ENCODE peak calls at places on chromosomes 7 and 10, in six cellular contexts. One of them, this sample, is unnamed.
A peak's percentile ranks its signal among the peaks of the same experiment; 100 is the strongest.

GRCh38 chr10:73920084-73920483 is 9.2 kb downstream of the PLAU start:
- DNase-seq in Panc1: no peak
- DNase-seq in DND-41: peak; percentile 28
- DNase-seq in lower lobe of right lung: no peak
- DNase-seq in Caco-2: no peak
- DNase-seq in gastrocnemius medialis: peak; percentile 58
- DNase-seq in this sample: no peak

GRCh38 chr10:59678884-59679301 is 30.8 kb downstream of the SLC16A9 start:
- DNase-seq in Panc1: no peak
- DNase-seq in DND-41: no peak
- DNase-seq in lower lobe of right lung: no peak
- DNase-seq in Caco-2: no peak
- DNase-seq in gastrocnemius medialis: no peak
- DNase-seq in this sample: no peak

GRCh38 chr10:77393821-77394501 is 243.6 kb downstream of the KCNMA1 start:
- DNase-seq in Panc1: no peak
- DNase-seq in DND-41: no peak
- DNase-seq in lower lobe of right lung: no peak
- DNase-seq in Caco-2: no peak
- DNase-seq in gastrocnemius medialis: no peak
- DNase-seq in this sample: no peak

GRCh38 chr10:51472154-51472553 is 227.2 kb downstream of the CSTF2T start:
- DNase-seq in Panc1: no peak
- DNase-seq in DND-41: no peak
- DNase-seq in lower lobe of right lung: no peak
- DNase-seq in Caco-2: no peak
- DNase-seq in gastrocnemius medialis: no peak
- DNase-seq in this sample: no peak

GRCh38 chr10:87590705-87591588 is 68.7 kb upstream of the PAPSS2 start:
- DNase-seq in Panc1: no peak
- DNase-seq in DND-41: no peak
- DNase-seq in lower lobe of right lung: no peak
- DNase-seq in Caco-2: no peak
- DNase-seq in gastrocnemius medialis: no peak
- DNase-seq in this sample: no peak

GRCh38 chr10:91298224-91298862 is 77.9 kb downstream of the PCGF5 start:
- DNase-seq in Panc1: peak; percentile 71
- DNase-seq in DND-41: peak; percentile 89
- DNase-seq in lower lobe of right lung: peak; percentile 76
- DNase-seq in Caco-2: peak; percentile 83
- DNase-seq in gastrocnemius medialis: peak; percentile 72
- DNase-seq in this sample: peak; percentile 19

GRCh38 chr7:139914306-139914747 is 85.3 kb downstream of the TBXAS1 start:
- DNase-seq in Panc1: no peak
- DNase-seq in DND-41: no peak
- DNase-seq in lower lobe of right lung: no peak
- DNase-seq in Caco-2: no peak
- DNase-seq in gastrocnemius medialis: no peak
- DNase-seq in this sample: no peak

GRCh38 chr7:154892459-154892858 is 110.5 kb downstream of the PAXIP1 start:
- DNase-seq in Panc1: no peak
- DNase-seq in DND-41: no peak
- DNase-seq in lower lobe of right lung: no peak
- DNase-seq in Caco-2: no peak
- DNase-seq in gastrocnemius medialis: no peak
- DNase-seq in this sample: no peak

GRCh38 chr7:25359471-25360059 is 131.3 kb upstream of the NPVF start:
- DNase-seq in Panc1: no peak
- DNase-seq in DND-41: no peak
- DNase-seq in lower lobe of right lung: no peak
- DNase-seq in Caco-2: no peak
- DNase-seq in gastrocnemius medialis: no peak
- DNase-seq in this sample: no peak

GRCh38 chr10:104260775-104261115 is 6.1 kb downstream of the GSTO1 start:
- DNase-seq in Panc1: no peak
- DNase-seq in DND-41: no peak
- DNase-seq in lower lobe of right lung: no peak
- DNase-seq in Caco-2: no peak
- DNase-seq in gastrocnemius medialis: no peak
- DNase-seq in this sample: no peak

GRCh38 chr10:29229258-29229705 is 59.6 kb upstream of the LYZL1 start:
- DNase-seq in Panc1: no peak
- DNase-seq in DND-41: no peak
- DNase-seq in lower lobe of right lung: no peak
- DNase-seq in Caco-2: no peak
- DNase-seq in gastrocnemius medialis: no peak
- DNase-seq in this sample: no peak

GRCh38 chr7:156604311-156604710 is 36.3 kb upstream of the RNF32 start:
- DNase-seq in Panc1: no peak
- DNase-seq in DND-41: no peak
- DNase-seq in lower lobe of right lung: no peak
- DNase-seq in Caco-2: no peak
- DNase-seq in gastrocnemius medialis: no peak
- DNase-seq in this sample: no peak

DNA sequence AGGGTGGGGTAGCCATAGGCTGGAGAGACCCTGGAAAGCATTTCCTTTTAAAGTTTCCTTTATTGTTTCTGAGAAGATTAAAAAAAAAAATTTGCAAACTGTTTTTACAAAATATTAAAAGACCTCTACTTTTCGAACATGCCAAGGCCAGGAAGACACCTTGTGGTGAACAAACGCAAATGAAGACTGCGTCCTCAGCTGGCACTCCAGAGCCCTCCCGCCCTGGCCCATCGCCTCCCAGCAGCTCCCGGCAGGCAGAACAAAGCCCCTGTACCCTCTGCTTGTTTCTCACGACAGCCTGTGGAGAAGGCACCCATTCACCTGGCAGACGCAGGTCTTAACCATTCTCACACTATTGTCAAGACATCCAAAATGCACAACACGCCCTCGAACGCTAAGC is 56.4 kb downstream of the ESYT2 start:
- DNase-seq in Panc1: no peak
- DNase-seq in DND-41: no peak
- DNase-seq in lower lobe of right lung: no peak
- DNase-seq in Caco-2: no peak
- DNase-seq in gastrocnemius medialis: no peak
- DNase-seq in this sample: no peak
- TF ChIP-seq CTCF in Panc1: no peak
- TF ChIP-seq CTCF in DND-41: peak; percentile 13
- TF ChIP-seq CTCF in lower lobe of right lung: no peak
- TF ChIP-seq CTCF in Caco-2: no peak
- TF ChIP-seq CTCF in gastrocnemius medialis: no peak
- TF ChIP-seq CTCF in this sample: no peak

DNA sequence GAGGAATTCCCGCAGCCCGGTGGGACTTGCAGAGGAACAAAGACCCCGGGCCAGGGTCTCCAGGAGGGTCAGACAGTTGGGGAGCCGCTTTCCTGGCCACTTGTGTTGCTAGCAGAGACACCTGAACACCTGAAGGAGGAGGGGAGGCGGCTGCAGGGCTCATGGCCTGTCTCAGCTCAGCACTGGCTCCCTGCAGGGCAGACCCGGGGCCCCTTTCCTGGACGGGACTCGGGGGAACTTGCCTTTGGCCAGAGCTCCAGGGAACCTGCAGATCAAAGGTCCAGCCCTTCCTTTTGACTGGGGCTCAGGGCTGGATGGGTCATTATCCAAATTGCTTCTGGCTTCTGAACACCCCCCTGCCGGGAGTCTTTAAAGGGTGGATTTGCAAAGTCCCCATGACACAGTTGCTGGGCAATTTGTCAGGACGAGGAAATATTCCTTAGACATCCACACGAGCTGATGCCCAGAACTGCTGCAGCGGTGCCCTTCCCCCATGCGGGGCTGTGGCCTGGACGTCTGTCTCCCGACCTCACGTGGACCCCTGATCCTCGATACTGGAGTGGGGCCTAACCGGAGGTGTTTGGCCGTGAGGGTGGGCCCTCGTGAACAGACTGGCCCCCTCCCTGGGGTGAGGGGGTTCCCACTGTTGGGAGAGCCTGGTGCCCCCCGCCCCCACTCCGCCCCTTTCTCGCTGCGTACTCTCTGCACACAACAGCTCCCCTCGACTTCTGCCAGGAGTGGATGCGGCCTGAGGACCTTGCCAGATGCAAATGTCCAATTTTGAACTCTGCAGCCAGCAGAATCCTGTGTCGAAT is 194.3 kb downstream of the ELFN1 start:
- DNase-seq in Panc1: no peak
- DNase-seq in DND-41: no peak
- DNase-seq in lower lobe of right lung: no peak
- DNase-seq in Caco-2: no peak
- DNase-seq in gastrocnemius medialis: no peak
- DNase-seq in this sample: no peak
- H3K4me3 ChIP-seq in Panc1: no peak overlapping the region
- H3K4me3 ChIP-seq in DND-41: no peak overlapping the region
- H3K4me3 ChIP-seq in lower lobe of right lung: no peak overlapping the region
- H3K4me3 ChIP-seq in Caco-2: no peak overlapping the region
- H3K4me3 ChIP-seq in gastrocnemius medialis: no peak overlapping the region
- H3K4me3 ChIP-seq in this sample: no peak overlapping the region

DNA sequence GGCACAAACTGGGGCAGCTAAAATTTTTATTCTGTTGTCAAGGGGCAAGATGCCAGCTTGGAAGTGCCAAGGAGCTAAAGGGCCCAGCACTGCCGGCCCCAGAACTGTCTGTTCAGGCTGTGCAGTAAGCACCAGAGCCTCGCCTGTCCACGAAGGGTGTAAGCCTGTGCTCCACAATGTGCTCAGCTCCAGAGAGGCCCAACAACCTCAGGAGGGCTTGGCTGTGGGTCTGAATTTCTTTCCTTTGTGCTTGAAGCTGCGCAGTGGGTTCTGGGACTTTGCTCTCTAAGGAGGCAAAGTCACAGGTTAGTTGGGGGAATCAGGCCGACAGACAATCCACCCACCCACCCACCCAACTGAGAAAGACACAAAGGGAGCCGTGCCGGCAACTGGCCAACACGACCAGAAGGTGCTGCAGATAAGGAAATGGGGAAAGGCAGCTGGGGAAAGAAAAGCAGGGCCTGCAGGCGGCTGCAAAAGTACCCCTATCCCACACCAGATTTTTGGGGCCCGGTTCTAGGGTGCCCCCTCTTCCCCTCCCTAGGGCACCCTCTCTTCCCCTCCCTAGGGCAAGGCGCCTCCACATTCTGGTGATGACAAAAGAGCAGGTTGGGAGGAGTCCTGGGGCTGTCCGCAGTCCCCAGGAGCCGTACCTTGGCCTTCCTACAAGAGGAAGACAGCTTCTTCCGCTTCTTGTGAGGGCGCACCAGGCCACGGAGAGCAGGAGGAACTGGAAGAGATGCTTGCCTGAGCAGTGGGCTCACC is 7.7 kb downstream of the DDX56 start:
- DNase-seq in Panc1: no peak
- DNase-seq in DND-41: no peak
- DNase-seq in lower lobe of right lung: no peak
- DNase-seq in Caco-2: no peak
- DNase-seq in gastrocnemius medialis: no peak
- DNase-seq in this sample: no peak
- TF ChIP-seq CTCF in Panc1: no peak
- TF ChIP-seq CTCF in DND-41: no peak
- TF ChIP-seq CTCF in lower lobe of right lung: no peak
- TF ChIP-seq CTCF in Caco-2: no peak
- TF ChIP-seq CTCF in gastrocnemius medialis: peak; percentile 37
- TF ChIP-seq CTCF in this sample: no peak

GRCh38 chr10:61793760-61794713 is 107.5 kb upstream of the ARID5B start:
- DNase-seq in Panc1: no peak
- DNase-seq in DND-41: no peak
- DNase-seq in lower lobe of right lung: no peak
- DNase-seq in Caco-2: no peak
- DNase-seq in gastrocnemius medialis: no peak
- DNase-seq in this sample: peak; percentile 79

GRCh38 chr10:61795147-61795546 is 106.4 kb upstream of the ARID5B start:
- DNase-seq in Panc1: no peak
- DNase-seq in DND-41: no peak
- DNase-seq in lower lobe of right lung: no peak
- DNase-seq in Caco-2: no peak
- DNase-seq in gastrocnemius medialis: no peak
- DNase-seq in this sample: no peak

GRCh38 chr10:61796785-61797184 is 104.7 kb upstream of the ARID5B start:
- DNase-seq in Panc1: no peak
- DNase-seq in DND-41: no peak
- DNase-seq in lower lobe of right lung: no peak
- DNase-seq in Caco-2: no peak
- DNase-seq in gastrocnemius medialis: no peak
- DNase-seq in this sample: no peak

GRCh38 chr10:61792921-61793320 is 108.6 kb upstream of the ARID5B start:
- DNase-seq in Panc1: no peak
- DNase-seq in DND-41: no peak
- DNase-seq in lower lobe of right lung: no peak
- DNase-seq in Caco-2: no peak
- DNase-seq in gastrocnemius medialis: no peak
- DNase-seq in this sample: no peak

GRCh38 chr10:61795551-61795950 is 105.9 kb upstream of the ARID5B start:
- DNase-seq in Panc1: no peak
- DNase-seq in DND-41: no peak
- DNase-seq in lower lobe of right lung: no peak
- DNase-seq in Caco-2: peak; percentile 44
- DNase-seq in gastrocnemius medialis: no peak
- DNase-seq in this sample: no peak
- H3K4me3 ChIP-seq in Panc1: no peak overlapping the region
- H3K4me3 ChIP-seq in DND-41: no peak overlapping the region
- H3K4me3 ChIP-seq in lower lobe of right lung: no peak overlapping the region
- H3K4me3 ChIP-seq in Caco-2: no peak overlapping the region
- H3K4me3 ChIP-seq in gastrocnemius medialis: no peak overlapping the region
- H3K4me3 ChIP-seq in this sample: no peak overlapping the region

GRCh38 chr10:3048114-3049019 is 19.0 kb upstream of the PFKP start:
- DNase-seq in Panc1: no peak
- DNase-seq in DND-41: no peak
- DNase-seq in lower lobe of right lung: no peak
- DNase-seq in Caco-2: no peak
- DNase-seq in gastrocnemius medialis: no peak
- DNase-seq in this sample: no peak
- TF ChIP-seq CTCF in Panc1: no peak
- TF ChIP-seq CTCF in DND-41: no peak
- TF ChIP-seq CTCF in lower lobe of right lung: no peak
- TF ChIP-seq CTCF in Caco-2: no peak
- TF ChIP-seq CTCF in gastrocnemius medialis: no peak
- TF ChIP-seq CTCF in this sample: no peak

DNA sequence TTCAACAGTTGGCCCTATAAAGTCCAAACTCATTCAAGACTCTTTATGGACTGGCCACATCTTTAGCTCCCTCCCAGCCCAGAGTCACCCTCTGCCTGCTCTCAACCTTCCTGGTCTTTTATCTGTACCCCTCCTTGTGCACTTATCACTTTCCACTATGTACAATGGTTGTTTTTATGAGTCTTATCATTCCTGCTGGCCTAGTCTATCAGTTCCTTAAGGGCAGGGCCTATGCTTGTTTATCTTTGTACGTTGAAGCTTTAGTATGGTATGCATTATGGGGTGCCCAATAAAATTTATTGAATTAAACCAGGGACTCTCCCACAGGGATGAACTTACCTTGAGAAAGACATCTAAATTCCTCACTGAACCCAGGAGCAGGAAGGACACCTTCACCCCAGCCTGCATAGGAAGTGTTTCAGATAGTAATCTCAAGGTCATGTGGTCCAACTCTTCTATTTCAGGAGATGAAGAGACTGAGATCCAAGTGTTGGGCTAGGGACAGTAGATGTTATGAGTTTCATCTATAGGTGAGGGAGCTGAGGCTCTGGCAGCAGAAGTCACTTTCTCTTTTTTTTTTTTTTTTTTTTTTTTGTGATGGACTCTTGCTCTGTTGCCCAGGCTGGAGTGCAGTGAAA is 13.3 kb upstream of the PDCD4 start:
- DNase-seq in Panc1: no peak
- DNase-seq in DND-41: no peak
- DNase-seq in lower lobe of right lung: no peak
- DNase-seq in Caco-2: peak; percentile 53
- DNase-seq in gastrocnemius medialis: no peak
- DNase-seq in this sample: no peak
- H3K4me3 ChIP-seq in Panc1: no peak overlapping the region
- H3K4me3 ChIP-seq in DND-41: no peak overlapping the region
- H3K4me3 ChIP-seq in lower lobe of right lung: no peak overlapping the region
- H3K4me3 ChIP-seq in Caco-2: no peak overlapping the region
- H3K4me3 ChIP-seq in gastrocnemius medialis: no peak overlapping the region
- H3K4me3 ChIP-seq in this sample: no peak overlapping the region

This sample was measured in LNCaP clone FGC.